ENCODE peak calls at places on chromosomes 6 and 20, in ten cellular contexts. T, G, H, V, P, W, C, D, E and M are unnamed samples. For H3K36me3, the result is how much of the 10 kb centered on the place peaks cover.

GRCh38 chr20:57076951-57077350 is 189.5 kb downstream of the BMP7 start:
- DNase-seq in T (no peak), G (no peak), H (no peak), V (no peak), P (peak), W (peak), C (no peak), D (no peak), E (no peak), M (no peak)

GRCh38 chr20:16476032-16476431 is 97.2 kb downstream of the KIF16B start:
- DNase-seq in T (no peak), G (peak), H (no peak), V (peak), P (peak), W (peak), C (no peak), D (no peak), E (peak), M (peak)

GRCh38 chr6:89611666-89612065 is 26.9 kb downstream of the LYRM2 start:
- DNase-seq in T (no peak), G (no peak), H (no peak), V (peak), P (peak), W (peak), C (no peak), D (no peak), E (no peak), M (no peak)

GRCh38 chr6:90537723-90538407 is 49.0 kb downstream of the MAP3K7 start:
- DNase-seq in T (no peak), G (no peak), H (no peak), V (peak), P (peak), W (peak), C (no peak), D (no peak), E (no peak), M (peak)

GRCh38 chr6:90701146-90701781 is 114.4 kb upstream of the MAP3K7 start:
- DNase-seq in T (no peak), G (no peak), H (no peak), V (peak), P (no peak), W (no peak), C (no peak), D (no peak), E (no peak), M (no peak)

GRCh38 chr6:37985355-37985754 is 165.8 kb downstream of the ZFAND3 start:
- DNase-seq in T (no peak), G (no peak), H (no peak), V (no peak), P (no peak), W (no peak), C (no peak), D (no peak), E (no peak), M (no peak)

GRCh38 chr20:23063573-23063972 is 14.1 kb upstream of the THBD start:
- DNase-seq in T (no peak), G (no peak), H (no peak), V (no peak), P (no peak), W (peak), C (no peak), D (no peak), E (peak), M (no peak)

GRCh38 chr6:87932361-87932760 is 115.3 kb upstream of the SPACA1 start:
- DNase-seq in T (no peak), G (no peak), H (no peak), V (peak), P (no peak), W (no peak), C (no peak), D (no peak), E (no peak), M (no peak)

GRCh38 chr20:23232219-23232581 is 118.4 kb upstream of the NXT1 start:
- DNase-seq in T (no peak), G (no peak), H (no peak), V (no peak), P (no peak), W (no peak), C (no peak), D (no peak), E (no peak), M (no peak)

GRCh38 chr6:127515234-127515793 is 3.8 kb downstream of the MTCL3 start:
- DNase-seq in T (no peak), G (no peak), H (no peak), V (peak), P (peak), W (no peak), C (no peak), D (no peak), E (no peak), M (peak)

GRCh38 chr6:11710221-11710836 is 68.3 kb downstream of the ADTRP start:
- DNase-seq in T (no peak), G (no peak), H (no peak), V (no peak), P (no peak), W (no peak), C (no peak), D (peak), E (peak), M (peak)

GRCh38 chr6:17365961-17366360 is 27.4 kb upstream of the CAP2 start:
- DNase-seq in T (no peak), G (no peak), H (no peak), V (no peak), P (no peak), W (no peak), C (no peak), D (no peak), E (no peak), M (no peak)

GRCh38 chr20:42754713-42755112 is 435.0 kb downstream of the PTPRT start:
- DNase-seq in T (peak), G (no peak), H (no peak), V (no peak), P (no peak), W (no peak), C (no peak), D (no peak), E (no peak), M (no peak)

GRCh38 chr20:43043887-43044286 is 145.8 kb downstream of the PTPRT start:
- DNase-seq in T (no peak), G (no peak), H (no peak), V (no peak), P (no peak), W (no peak), C (no peak), D (no peak), E (no peak), M (no peak)

GRCh38 chr6:159047896-159048685 is 3.3 kb upstream of the TAGAP start:
- DNase-seq in T (no peak), G (no peak), H (no peak), V (no peak), P (no peak), W (no peak), C (no peak), D (no peak), E (no peak), M (no peak)

GRCh38 chr6:9697263-9697931 is 717.5 kb downstream of the TFAP2A start:
- DNase-seq in T (no peak), G (no peak), H (no peak), V (no peak), P (no peak), W (no peak), C (no peak), D (no peak), E (no peak), M (no peak)

GRCh38 chr6:46590765-46591164 is 61.9 kb downstream of the CYP39A1 start:
- DNase-seq in T (no peak), G (no peak), H (no peak), V (no peak), P (no peak), W (no peak), C (no peak), D (no peak), E (no peak), M (no peak)

GRCh38 chr20:16708590-16708989 is 21.2 kb upstream of the SNRPB2 start:
- DNase-seq in T (no peak), G (no peak), H (no peak), V (no peak), P (no peak), W (no peak), C (no peak), D (no peak), E (peak), M (no peak)

GRCh38 chr6:32111424-32112066 is 2.4 kb upstream of the TNXB start:
- DNase-seq in T (no peak), G (no peak), H (peak), V (no peak), P (peak), W (no peak), C (no peak), D (no peak), E (no peak), M (no peak)

GRCh38 chr20:36309643-36310042 is 3.5 kb downstream of the DLGAP4 start:
- DNase-seq in T (no peak), G (no peak), H (no peak), V (no peak), P (no peak), W (no peak), C (no peak), D (no peak), E (no peak), M (no peak)
- H3K36me3 ChIP-seq in T (under half), G (under half), H (under half), V (under half), P (under half), W (under half), C (under half), D (under half), E (under half), M (under half)

GRCh38 chr20:49308875-49309274 is 31.0 kb upstream of the ZNFX1 start:
- DNase-seq in T (no peak), G (no peak), H (no peak), V (no peak), P (no peak), W (peak), C (no peak), D (no peak), E (no peak), M (no peak)
- H3K36me3 ChIP-seq in T (under half), G (under half), H (under half), V (under half), P (under half), W (under half), C (under half), D (under half), E (under half), M (under half)

GRCh38 chr6:21026576-21027273 is 492.5 kb downstream of the CDKAL1 start:
- DNase-seq in T (no peak), G (no peak), H (no peak), V (no peak), P (peak), W (peak), C (no peak), D (no peak), E (peak), M (peak)

GRCh38 chr6:21023210-21023609 is 489.0 kb downstream of the CDKAL1 start:
- DNase-seq in T (no peak), G (no peak), H (no peak), V (no peak), P (no peak), W (no peak), C (no peak), D (no peak), E (no peak), M (no peak)

GRCh38 chr6:21027507-21027906 is 493.2 kb downstream of the CDKAL1 start:
- DNase-seq in T (no peak), G (no peak), H (no peak), V (no peak), P (no peak), W (no peak), C (no peak), D (no peak), E (no peak), M (no peak)

GRCh38 chr6:21022343-21023107 is 488.3 kb downstream of the CDKAL1 start:
- DNase-seq in T (no peak), G (peak), H (no peak), V (no peak), P (peak), W (peak), C (no peak), D (peak), E (peak), M (no peak)

DNA sequence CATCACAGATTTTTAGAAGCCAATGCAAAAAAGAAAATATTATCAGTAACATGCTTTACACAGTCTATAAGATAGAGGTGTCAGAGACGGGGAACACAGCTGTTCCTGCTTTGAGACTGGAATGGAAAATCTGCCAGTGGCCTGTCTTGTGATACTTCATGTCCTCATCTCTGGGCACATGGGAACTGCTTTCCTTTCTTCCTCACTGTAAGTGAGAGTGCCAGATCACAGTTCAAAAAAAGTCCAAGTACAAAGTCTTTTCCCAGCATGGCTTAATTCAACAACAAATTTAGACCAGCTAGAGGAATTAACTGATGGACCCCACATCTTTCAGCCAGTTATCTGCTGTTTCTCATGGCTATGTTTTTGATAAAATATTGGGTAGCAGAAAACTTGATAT is 490.4 kb downstream of the CDKAL1 start:
- DNase-seq in T (no peak), G (no peak), H (no peak), V (no peak), P (peak), W (no peak), C (no peak), D (no peak), E (peak), M (no peak)
- H3K36me3 ChIP-seq in T (under half), G (under half), H (under half), V (under half), P (under half), W (under half), C (under half), D (under half), E (under half), M (under half)

GRCh38 chr20:50731930-50732690 is 730 bp downstream of the PARD6B start:
- DNase-seq in T (no peak), G (no peak), H (no peak), V (peak), P (no peak), W (no peak), C (no peak), D (no peak), E (no peak), M (no peak)

GRCh38 chr20:50737352-50737751 is 6.0 kb downstream of the PARD6B start:
- DNase-seq in T (no peak), G (no peak), H (no peak), V (no peak), P (no peak), W (peak), C (no peak), D (no peak), E (no peak), M (no peak)

GRCh38 chr20:50733644-50734349 is 2.4 kb downstream of the PARD6B start:
- DNase-seq in T (no peak), G (no peak), H (no peak), V (no peak), P (no peak), W (no peak), C (no peak), D (no peak), E (no peak), M (no peak)

GRCh38 chr20:50735813-50736212 is 4.4 kb downstream of the PARD6B start:
- DNase-seq in T (no peak), G (no peak), H (no peak), V (no peak), P (no peak), W (no peak), C (no peak), D (no peak), E (no peak), M (no peak)

DNA sequence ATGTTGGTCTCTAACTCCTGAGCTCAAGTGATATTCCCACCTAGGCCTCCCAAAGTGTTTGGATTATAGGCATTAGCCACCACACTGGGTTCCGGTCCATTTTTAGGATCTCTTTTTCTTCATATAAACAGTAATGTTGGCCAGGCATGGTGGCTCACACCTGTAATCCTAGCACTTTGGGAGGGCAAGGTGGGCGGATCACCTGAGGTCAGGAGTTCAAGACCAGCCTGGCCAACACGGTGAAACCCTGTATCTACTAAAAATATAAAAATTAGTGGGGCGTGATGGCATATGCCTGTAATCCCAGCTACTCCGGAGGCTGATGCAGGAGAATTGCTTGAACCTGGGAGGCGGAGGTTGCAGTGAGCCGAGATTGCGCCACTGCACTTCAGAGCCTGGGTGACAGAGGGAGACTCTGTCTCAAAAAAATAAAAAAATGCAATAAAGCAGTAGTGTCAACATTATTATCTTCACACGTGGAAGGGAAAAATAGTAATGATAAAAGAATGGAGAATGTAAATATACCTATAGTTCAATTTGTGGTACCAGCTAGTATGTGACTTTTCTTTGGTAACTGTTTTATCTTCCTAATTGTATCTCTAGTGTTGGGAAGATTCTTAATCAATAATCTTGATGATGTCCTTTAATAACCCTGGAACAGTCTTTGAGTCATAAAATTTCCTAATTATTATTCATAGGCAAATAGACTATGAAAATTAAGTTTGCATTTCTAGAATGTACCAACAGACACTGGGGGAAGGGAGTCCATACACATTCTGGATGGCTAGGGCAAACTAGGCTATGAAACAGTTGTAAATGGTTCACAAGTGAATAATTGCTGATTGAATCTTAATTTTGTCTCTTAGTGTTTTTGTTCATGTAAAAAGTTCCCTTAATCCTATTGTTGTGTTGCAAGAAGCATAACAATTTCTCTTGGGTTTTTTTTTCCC is 3.6 kb downstream of the PARD6B start:
- DNase-seq in T (no peak), G (no peak), H (no peak), V (no peak), P (no peak), W (no peak), C (no peak), D (no peak), E (no peak), M (no peak)
- H3K36me3 ChIP-seq in T (under half), G (under half), H (under half), V (under half), P (under half), W (under half), C (under half), D (under half), E (under half), M (under half)

GRCh38 chr20:37347347-37347823 is 1.4 kb downstream of the SRC start:
- DNase-seq in T (no peak), G (no peak), H (no peak), V (no peak), P (no peak), W (no peak), C (no peak), D (no peak), E (no peak), M (no peak)
- H3K36me3 ChIP-seq in T (under half), G (under half), H (under half), V (under half), P (under half), W (under half), C (under half), D (under half), E (under half), M (under half)

GRCh38 chr20:3276400-3277015 is 37.5 kb upstream of the SLC4A11 start:
- DNase-seq in T (no peak), G (peak), H (no peak), V (peak), P (peak), W (peak), C (no peak), D (no peak), E (peak), M (peak)
- H3K36me3 ChIP-seq in T (half or more), G (under half), H (half or more), V (under half), P (under half), W (under half), C (under half), D (half or more), E (under half), M (half or more)

GRCh38 chr6:134983823-134984222 is 33.9 kb upstream of the ALDH8A1 start:
- DNase-seq in T (no peak), G (no peak), H (no peak), V (no peak), P (no peak), W (no peak), C (no peak), D (peak), E (no peak), M (no peak)
- H3K36me3 ChIP-seq in T (under half), G (under half), H (half or more), V (half or more), P (under half), W (under half), C (under half), D (half or more), E (under half), M (half or more)

GRCh38 chr20:35731862-35732643 is 10.0 kb downstream of the RBM39 start:
- DNase-seq in T (no peak), G (no peak), H (no peak), V (no peak), P (no peak), W (no peak), C (no peak), D (no peak), E (no peak), M (no peak)
- H3K36me3 ChIP-seq in T (half or more), G (half or more), H (half or more), V (half or more), P (half or more), W (under half), C (half or more), D (half or more), E (under half), M (half or more)